ENCODE peak calls at places on chromosomes 13 and 19, in seven cellular contexts. Q, Z, R, U, G, O and W are unnamed samples.

GRCh38 chr19:55461974-55462628 is 659 bp upstream of the ISOC2 start:
- DNase-seq in Q (no peak), Z (no peak), R (no peak), U (peak), G (peak), O (peak), W (peak)

GRCh38 chr19:6531956-6532243 is 1.1 kb downstream of the TNFSF9 start:
- DNase-seq in Q (no peak), Z (no peak), R (no peak), U (no peak), G (no peak), O (no peak), W (no peak)

GRCh38 chr13:101516262-101516661 is 63.8 kb downstream of the ITGBL1 start:
- DNase-seq in Q (no peak), Z (no peak), R (no peak), U (no peak), G (no peak), O (no peak), W (no peak)

GRCh38 chr19:42126565-42126964 is 5.7 kb downstream of the POU2F2 start:
- DNase-seq in Q (no peak), Z (no peak), R (no peak), U (no peak), G (no peak), O (no peak), W (no peak)

GRCh38 chr13:67651908-67652307 is 421.8 kb upstream of the PCDH9 start:
- DNase-seq in Q (no peak), Z (no peak), R (no peak), U (no peak), G (no peak), O (no peak), W (no peak)

GRCh38 chr13:97194473-97194872 is 27.7 kb upstream of the MBNL2 start:
- DNase-seq in Q (no peak), Z (peak), R (no peak), U (peak), G (peak), O (peak), W (peak)

GRCh38 chr13:26220575-26220974 is 1.5 kb downstream of the RNF6 start:
- DNase-seq in Q (no peak), Z (peak), R (no peak), U (peak), G (peak), O (peak), W (peak)

GRCh38 chr13:46171739-46172138 is 10.2 kb downstream of the LCP1 start:
- DNase-seq in Q (no peak), Z (no peak), R (no peak), U (no peak), G (no peak), O (no peak), W (no peak)

GRCh38 chr19:58571575-58571947 is 1.6 kb downstream of the MZF1 start:
- DNase-seq in Q (no peak), Z (no peak), R (no peak), U (no peak), G (no peak), O (no peak), W (no peak)

GRCh38 chr13:21688056-21688455 is 17.2 kb downstream of the FGF9 start:
- DNase-seq in Q (no peak), Z (peak), R (no peak), U (no peak), G (no peak), O (no peak), W (no peak)

GRCh38 chr19:3310280-3310679 is 56.1 kb upstream of the NFIC start:
- DNase-seq in Q (no peak), Z (no peak), R (no peak), U (no peak), G (no peak), O (no peak), W (no peak)

GRCh38 chr13:113273856-113274590 is 23.0 kb upstream of the LAMP1 start:
- DNase-seq in Q (no peak), Z (peak), R (no peak), U (peak), G (peak), O (peak), W (peak)

GRCh38 chr13:74036373-74036772 is 97.8 kb downstream of the KLF12 start:
- DNase-seq in Q (no peak), Z (peak), R (no peak), U (no peak), G (no peak), O (no peak), W (no peak)

GRCh38 chr19:35027851-35028599 is 2.2 kb upstream of the SCN1B start:
- DNase-seq in Q (no peak), Z (peak), R (no peak), U (peak), G (peak), O (peak), W (peak)

GRCh38 chr19:55166530-55167268 is at the start of gene DNAAF3:
- DNase-seq in Q (peak), Z (peak), R (peak), U (peak), G (peak), O (peak), W (peak)

GRCh38 chr13:50580684-50581305 is 262.7 kb downstream of the DLEU7 start:
- DNase-seq in Q (no peak), Z (no peak), R (no peak), U (peak), G (peak), O (peak), W (peak)

GRCh38 chr13:20873348-20873747 is 29.2 kb downstream of the XPO4 start:
- DNase-seq in Q (no peak), Z (peak), R (no peak), U (peak), G (peak), O (peak), W (no peak)

GRCh38 chr19:3538965-3539742 is at the start of gene TEKTIP1:
- DNase-seq in Q (no peak), Z (no peak), R (no peak), U (no peak), G (no peak), O (no peak), W (peak)

GRCh38 chr19:49213791-49214190 is 56.2 kb downstream of the TRPM4 start:
- DNase-seq in Q (no peak), Z (no peak), R (no peak), U (no peak), G (no peak), O (no peak), W (no peak)

GRCh38 chr19:55091955-55092354 is 16.3 kb downstream of the EPS8L1 start:
- DNase-seq in Q (no peak), Z (no peak), R (no peak), U (no peak), G (no peak), O (no peak), W (no peak)

GRCh38 chr19:33194884-33195710 is 967 bp downstream of the LRP3 start:
- DNase-seq in Q (no peak), Z (no peak), R (no peak), U (peak), G (peak), O (peak), W (peak)

GRCh38 chr19:58227964-58228583 is 640 bp upstream of the ZNF544 start:
- DNase-seq in Q (no peak), Z (no peak), R (no peak), U (peak), G (no peak), O (no peak), W (peak)

GRCh38 chr13:57631607-57632275 is at the start of gene PCDH17:
- DNase-seq in Q (no peak), Z (no peak), R (no peak), U (no peak), G (peak), O (peak), W (peak)

GRCh38 chr19:40806385-40807146 is 7.6 kb downstream of the EGLN2 start:
- DNase-seq in Q (peak), Z (peak), R (peak), U (peak), G (peak), O (peak), W (peak)

GRCh38 chr19:5974721-5975387 is 3.1 kb downstream of the RANBP3 start:
- DNase-seq in Q (no peak), Z (no peak), R (no peak), U (peak), G (no peak), O (no peak), W (peak)

GRCh38 chr13:60334310-60334709 is 62.7 kb upstream of the TDRD3 start:
- DNase-seq in Q (no peak), Z (no peak), R (no peak), U (no peak), G (no peak), O (no peak), W (no peak)

GRCh38 chr19:13979224-13979623 is 26.9 kb downstream of the RFX1 start:
- DNase-seq in Q (no peak), Z (no peak), R (no peak), U (no peak), G (no peak), O (no peak), W (no peak)
- H3K4me3 ChIP-seq in Q (peak), Z (no peak), R (peak), U (no peak), G (no peak), O (peak), W (peak)

GRCh38 chr13:35930665-35931631 is 200.2 kb downstream of the DCLK1 start:
- DNase-seq in Q (peak), Z (peak), R (no peak), U (peak), G (peak), O (peak), W (no peak)

GRCh38 chr13:35925669-35926068 is 205.5 kb downstream of the DCLK1 start:
- DNase-seq in Q (no peak), Z (no peak), R (no peak), U (no peak), G (no peak), O (peak), W (peak)

GRCh38 chr13:35923347-35923746 is 207.8 kb downstream of the DCLK1 start:
- DNase-seq in Q (no peak), Z (peak), R (no peak), U (peak), G (peak), O (peak), W (peak)

GRCh38 chr13:35926859-35927530 is 204.2 kb downstream of the DCLK1 start:
- DNase-seq in Q (peak), Z (no peak), R (no peak), U (no peak), G (peak), O (peak), W (peak)

DNA sequence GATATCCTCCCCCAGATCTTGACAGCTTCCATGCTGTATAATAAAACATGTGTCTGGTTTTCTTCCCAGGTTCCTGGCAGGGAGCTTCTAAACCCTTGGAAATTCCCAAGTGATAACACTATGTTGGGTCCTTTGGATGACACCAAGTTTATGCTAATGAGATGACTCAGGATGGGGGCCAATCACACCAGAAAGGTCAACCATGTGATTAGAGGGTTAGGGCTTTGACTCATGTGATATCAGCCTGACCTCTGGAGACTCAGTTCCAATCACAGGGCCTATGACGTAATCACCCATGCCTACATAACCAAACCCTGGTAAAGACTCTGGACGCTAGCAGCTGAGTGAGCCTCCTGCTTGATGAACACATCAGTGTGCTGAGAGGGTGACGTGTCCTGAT is 203.6 kb downstream of the DCLK1 start:
- DNase-seq in Q (peak), Z (peak), R (peak), U (peak), G (peak), O (peak), W (peak)
- H3K4me3 ChIP-seq in Q (no peak), Z (no peak), R (no peak), U (no peak), G (no peak), O (no peak), W (no peak)

GRCh38 chr19:38554676-38555141 is 63.0 kb downstream of the MAP4K1 start:
- DNase-seq in Q (no peak), Z (no peak), R (no peak), U (no peak), G (no peak), O (no peak), W (no peak)
- H3K4me3 ChIP-seq in Q (no peak), Z (no peak), R (no peak), U (no peak), G (no peak), O (no peak), W (no peak)

DNA sequence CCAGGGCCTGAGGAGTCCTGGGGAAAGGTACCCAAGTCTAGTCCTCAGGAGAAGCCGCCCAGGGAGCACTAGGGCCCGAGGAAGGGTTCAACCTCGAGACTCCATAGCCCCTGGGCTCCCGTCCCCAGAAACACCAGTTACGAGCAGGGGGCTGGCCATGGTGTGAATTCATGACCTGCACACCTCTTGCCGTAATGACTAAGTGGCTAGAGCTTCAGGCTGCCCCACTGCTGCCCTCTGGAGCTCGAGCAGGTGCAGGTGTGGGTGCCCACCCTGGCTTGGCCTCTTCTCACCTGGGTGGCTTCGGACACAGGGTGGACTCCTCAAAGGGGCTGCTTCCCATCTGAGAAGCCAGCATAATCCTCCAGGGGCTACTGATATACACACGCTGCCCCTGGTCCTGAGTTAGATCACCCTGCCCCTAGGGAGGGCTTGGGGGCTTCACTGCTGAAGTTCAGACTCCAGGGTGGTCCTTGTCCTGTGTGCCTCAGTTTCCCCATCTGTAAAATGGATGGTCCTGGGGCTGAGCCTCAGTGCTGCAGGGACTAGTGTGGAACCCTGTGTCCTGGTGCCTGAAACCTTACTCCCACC is 13.6 kb downstream of the SPC24 start:
- DNase-seq in Q (no peak), Z (no peak), R (no peak), U (no peak), G (no peak), O (no peak), W (no peak)
- H3K4me3 ChIP-seq in Q (no peak), Z (no peak), R (no peak), U (no peak), G (no peak), O (no peak), W (no peak)

GRCh38 chr19:17077447-17078028 is 2.0 kb downstream of the MYO9B start:
- DNase-seq in Q (no peak), Z (peak), R (no peak), U (no peak), G (no peak), O (no peak), W (no peak)
- H3K4me3 ChIP-seq in Q (no peak), Z (no peak), R (peak), U (no peak), G (peak), O (peak), W (no peak)

DNA sequence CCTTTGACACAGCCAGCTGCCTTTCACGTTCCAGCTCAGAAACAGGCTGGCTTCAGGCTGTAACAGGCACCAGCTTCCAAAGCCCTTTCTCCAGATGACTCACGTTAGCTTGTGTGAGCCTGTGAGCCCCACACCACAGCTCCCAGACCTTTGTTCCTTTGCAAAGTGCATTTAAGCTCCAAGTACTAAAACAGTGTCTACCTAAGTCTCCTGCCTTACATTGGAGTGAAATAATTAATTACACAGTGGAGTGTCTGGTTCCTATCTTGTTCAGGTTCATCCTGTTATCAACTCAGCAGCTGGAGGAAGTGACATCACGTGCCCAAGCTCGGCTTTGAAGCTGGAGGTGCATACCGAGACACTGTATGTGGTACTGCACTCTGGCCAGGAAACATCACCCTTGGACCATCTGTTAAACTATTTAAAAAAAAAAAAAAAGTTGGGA is 475.8 kb downstream of the FOXO1 start:
- DNase-seq in Q (peak), Z (peak), R (no peak), U (peak), G (peak), O (peak), W (peak)
- H3K4me3 ChIP-seq in Q (no peak), Z (no peak), R (no peak), U (no peak), G (no peak), O (no peak), W (no peak)

GRCh38 chr19:51370230-51370629 is 1.4 kb upstream of the CLDND2 start:
- DNase-seq in Q (no peak), Z (no peak), R (no peak), U (no peak), G (no peak), O (no peak), W (no peak)

GRCh38 chr19:51368366-51369282 is at the start of gene CLDND2:
- DNase-seq in Q (no peak), Z (no peak), R (no peak), U (no peak), G (no peak), O (no peak), W (no peak)

GRCh38 chr19:51371186-51371690 is 1.2 kb downstream of the NKG7 start:
- DNase-seq in Q (no peak), Z (no peak), R (no peak), U (no peak), G (no peak), O (no peak), W (no peak)

GRCh38 chr19:51372649-51373504 is at the start of gene NKG7:
- DNase-seq in Q (no peak), Z (no peak), R (no peak), U (no peak), G (no peak), O (no peak), W (no peak)

DNA sequence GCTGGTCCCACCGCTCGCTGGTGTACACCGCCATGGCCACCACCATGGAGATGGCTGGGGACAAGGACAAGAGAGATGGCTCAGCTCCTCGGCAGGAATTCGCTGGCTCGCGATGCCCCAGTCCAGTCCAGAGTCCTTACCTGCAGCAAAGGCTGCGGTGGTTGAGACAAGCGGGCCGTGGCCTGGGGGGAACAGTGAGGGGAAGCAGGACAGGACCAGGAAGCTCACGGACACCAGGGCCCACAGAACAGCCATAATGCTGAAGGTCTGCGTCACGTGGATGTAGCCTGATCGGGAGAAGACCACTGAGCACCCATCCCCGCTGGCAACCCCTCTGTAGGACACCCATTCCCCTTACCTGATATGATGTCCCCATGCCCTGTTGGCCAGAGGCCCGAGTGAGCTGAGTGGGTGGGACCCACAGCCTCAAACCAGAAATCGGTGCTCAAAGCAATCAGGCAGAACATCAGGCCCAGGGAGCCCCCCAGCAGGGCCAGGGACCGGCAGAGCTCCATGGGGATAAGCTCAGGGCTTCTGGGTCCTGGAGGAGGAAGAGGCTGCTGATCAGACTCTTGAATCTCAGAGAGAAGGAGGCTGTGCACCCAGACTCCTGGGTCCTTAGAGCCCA is 319 bp downstream of the NKG7 start:
- DNase-seq in Q (no peak), Z (no peak), R (no peak), U (no peak), G (no peak), O (no peak), W (no peak)
- H3K4me3 ChIP-seq in Q (no peak), Z (no peak), R (no peak), U (no peak), G (no peak), O (no peak), W (no peak)

GRCh38 chr19:20471441-20471840 is 94.1 kb downstream of the ZNF737 start:
- DNase-seq in Q (no peak), Z (no peak), R (no peak), U (no peak), G (no peak), O (no peak), W (no peak)

GRCh38 chr19:20472854-20473253 is 92.7 kb downstream of the ZNF737 start:
- DNase-seq in Q (no peak), Z (no peak), R (no peak), U (no peak), G (no peak), O (no peak), W (no peak)

DNA sequence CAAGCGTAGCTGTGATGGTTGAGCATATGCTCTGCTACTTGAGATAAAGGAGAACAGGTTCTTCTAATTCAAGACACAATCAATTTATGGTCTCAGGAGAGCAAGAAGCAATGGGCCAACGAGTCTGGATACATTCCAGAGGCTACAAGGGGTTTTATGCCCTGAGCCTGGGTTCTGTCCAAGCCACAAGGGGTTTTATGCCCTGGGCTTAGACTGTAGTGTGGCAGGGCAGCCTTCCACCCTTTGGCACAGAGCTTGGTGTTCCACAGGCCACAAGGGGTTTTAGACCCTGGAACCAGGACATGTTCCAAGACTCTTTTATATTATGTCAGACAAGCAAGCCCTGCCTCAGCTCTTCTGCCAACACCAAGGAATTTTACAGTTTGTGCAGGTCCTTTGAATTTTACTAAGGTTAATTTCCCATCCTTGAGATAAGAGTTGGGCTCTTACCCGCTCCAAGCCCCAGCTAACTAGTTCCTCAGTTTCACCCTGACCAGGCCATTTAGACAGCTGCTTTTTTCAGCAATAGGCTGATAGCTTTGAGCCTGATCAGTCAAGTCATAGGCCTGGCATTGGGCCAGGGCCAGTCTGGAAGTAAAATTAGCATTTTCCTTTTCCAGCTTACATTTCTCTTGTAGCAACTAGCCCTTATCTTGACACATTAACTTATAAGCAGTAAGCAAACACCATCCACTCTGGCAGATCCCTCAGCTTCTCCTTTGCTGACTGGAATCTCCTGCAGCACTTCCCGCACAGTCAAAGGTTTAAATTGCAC is 95.0 kb downstream of the ZNF737 start:
- DNase-seq in Q (no peak), Z (no peak), R (no peak), U (no peak), G (no peak), O (no peak), W (no peak)
- H3K4me3 ChIP-seq in Q (no peak), Z (no peak), R (peak), U (no peak), G (no peak), O (no peak), W (no peak)